ENCODE peak calls at places on chromosomes 4 and X, in eight cellular contexts. B, M, C, F, Y, G, A and H are unnamed samples.

GRCh38 chr4:131091896-131092295 is 1995.9 kb downstream of the C4orf33 start:
- DNase-seq in B (no peak), G (peak; percentile 64), Y (no peak), A (peak; percentile 51), F (no peak), C (peak; percentile 45), M (no peak), H (peak; percentile 40)

GRCh38 chrX:86724277-86724676 is 576.0 kb downstream of the DACH2 start:
- DNase-seq in M (no peak), A (no peak), G (no peak), Y (no peak), B (no peak), C (no peak), F (no peak), H (no peak)

GRCh38 chr4:139840773-139841172 is 175.2 kb downstream of the MGST2 start:
- DNase-seq in Y (no peak), C (no peak), M (no peak), G (no peak), B (no peak), F (no peak), A (no peak), H (no peak)

GRCh38 chrX:154804564-154804956 is 725 bp downstream of the MPP1 start:
- DNase-seq in Y (no peak), M (no peak), F (no peak), G (no peak), C (no peak), B (no peak), A (no peak), H (no peak)

GRCh38 chr4:181078236-181078635 is 1165.0 kb upstream of the TENM3 start:
- DNase-seq in M (no peak), C (no peak), Y (no peak), A (no peak), F (no peak), G (no peak), B (no peak), H (peak; percentile 12)

GRCh38 chrX:152941328-152942111 is 43.7 kb downstream of the ZNF185 start:
- DNase-seq in Y (peak; percentile 89), F (peak; percentile 77), G (peak; percentile 92), M (peak; percentile 91), C (peak; percentile 94), A (peak; percentile 94), B (peak; percentile 92), H (peak; percentile 89)

GRCh38 chrX:115367455-115367854 is 77.9 kb downstream of the LUZP4 start:
- DNase-seq in C (no peak), Y (no peak), G (peak; percentile 80), F (no peak), A (peak; percentile 32), B (no peak), M (no peak), H (peak; percentile 39)

GRCh38 chr4:110411599-110412011 is 64.3 kb upstream of the ENPEP start:
- DNase-seq in G (no peak), A (no peak), M (no peak), Y (no peak), B (peak; percentile 24), F (no peak), C (no peak), H (no peak)

GRCh38 chr4:98657531-98658286 is 702 bp downstream of the TSPAN5 start:
- DNase-seq in F (no peak), G (peak; percentile 75), A (peak; percentile 72), Y (peak; percentile 41), B (peak; percentile 23), M (peak; percentile 85), C (peak; percentile 48), H (peak; percentile 69)

GRCh38 chr4:31458813-31459212 is 738.6 kb downstream of the PCDH7 start:
- DNase-seq in Y (no peak), A (peak; percentile 1), C (no peak), M (no peak), F (no peak), B (no peak), G (peak; percentile 66), H (peak; percentile 69)

GRCh38 chr4:519203-519651 is 20.2 kb downstream of the PIGG start:
- DNase-seq in F (no peak), Y (no peak), C (no peak), G (no peak), B (no peak), M (no peak), A (no peak), H (no peak)

GRCh38 chrX:115948018-115948923 is 222.3 kb upstream of the AGTR2 start:
- DNase-seq in A (no peak), B (peak; percentile 34), F (no peak), M (no peak), C (no peak), Y (no peak), G (no peak), H (no peak)

GRCh38 chrX:53681661-53682060 is 4.9 kb downstream of the HUWE1 start:
- DNase-seq in B (no peak), C (no peak), Y (no peak), G (peak; percentile 12), F (no peak), A (peak; percentile 18), M (no peak), H (peak; percentile 43)

GRCh38 chrX:12901486-12901885 is 4.9 kb upstream of the TLR8 start:
- DNase-seq in C (peak; percentile 61), B (peak; percentile 74), F (peak; percentile 7), G (peak; percentile 32), A (peak; percentile 63), M (peak; percentile 69), Y (peak; percentile 32), H (peak; percentile 53)

GRCh38 chrX:19829817-19830216 is 57.6 kb downstream of the SH3KBP1 start:
- DNase-seq in B (no peak), C (no peak), M (no peak), F (no peak), G (no peak), A (no peak), Y (no peak), H (no peak)

DNA sequence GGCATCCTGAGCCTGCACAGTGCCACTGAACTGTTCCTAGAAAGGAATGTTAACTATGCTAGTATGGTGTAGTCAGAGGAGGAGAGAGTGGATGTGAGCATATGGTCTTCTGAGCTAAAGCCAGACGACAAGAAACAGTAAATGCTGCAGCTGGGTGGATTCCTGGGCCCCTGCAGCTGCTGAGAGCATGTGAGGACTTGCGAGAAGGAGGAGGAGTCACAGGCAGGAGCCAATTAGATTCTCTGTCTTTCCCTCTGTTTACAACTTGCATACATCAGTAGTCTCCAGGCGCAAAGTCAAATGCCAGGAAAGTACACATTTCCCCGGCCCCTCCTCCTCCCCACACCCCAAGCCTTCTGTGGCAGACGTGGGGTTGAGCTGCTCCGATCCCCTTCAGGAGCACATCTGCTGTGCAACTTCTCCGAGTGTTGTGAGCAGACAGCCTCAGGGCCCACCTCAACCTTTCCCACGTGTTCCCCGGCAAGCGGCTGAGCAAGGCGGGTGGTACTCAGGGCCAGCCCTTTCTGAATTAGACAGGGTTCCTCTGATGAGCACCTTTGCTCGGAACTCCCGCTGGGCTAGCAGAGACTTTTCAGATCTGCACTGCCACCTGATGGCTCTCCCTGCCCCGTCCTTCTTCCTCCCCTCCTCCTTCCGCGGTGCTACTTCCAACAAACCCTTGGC is 108.7 kb upstream of the ATP6AP2 start:
- DNase-seq in F (peak; percentile 76), B (peak; percentile 37), Y (peak; percentile 37), C (peak; percentile 10), A (peak; percentile 86), M (peak; percentile 37), G (peak; percentile 71), H (peak; percentile 60)
- TF ChIP-seq CTCF in F (no peak), B (no peak), Y (peak; percentile 8), C (no peak), A (no peak), M (no peak), G (no peak), H (no peak)

GRCh38 chr4:83216856-83217683 is 67.5 kb downstream of the COQ2 start:
- DNase-seq in C (no peak), B (no peak), F (no peak), A (no peak), Y (no peak), G (no peak), M (no peak), H (no peak)

GRCh38 chr4:83221897-83222441 is 62.6 kb downstream of the COQ2 start:
- DNase-seq in Y (no peak), B (no peak), F (no peak), G (no peak), C (no peak), A (no peak), M (no peak), H (no peak)

GRCh38 chr4:83219344-83219990 is 65.1 kb downstream of the COQ2 start:
- DNase-seq in Y (no peak), G (no peak), B (peak; percentile 56), F (no peak), A (no peak), C (no peak), M (peak; percentile 43), H (peak; percentile 14)

GRCh38 chr4:83217721-83218522 is 66.7 kb downstream of the COQ2 start:
- DNase-seq in M (no peak), C (no peak), Y (no peak), F (no peak), G (no peak), B (peak; percentile 47), A (no peak), H (no peak)

GRCh38 chr4:83219991-83220360 is 64.6 kb downstream of the COQ2 start:
- DNase-seq in A (no peak), M (no peak), G (no peak), B (no peak), Y (no peak), F (no peak), C (no peak), H (no peak)
- H3K4me3 ChIP-seq in A (no peak overlapping the region), M (no peak overlapping the region), G (no peak overlapping the region), B (no peak overlapping the region), Y (no peak overlapping the region), F (no peak overlapping the region), C (no peak overlapping the region), H (no peak overlapping the region)

GRCh38 chr4:10161146-10161545 is 44.5 kb upstream of the WDR1 start:
- DNase-seq in A (peak; percentile 38), C (no peak), B (no peak), M (no peak), F (no peak), Y (no peak), G (no peak), H (peak; percentile 55)

GRCh38 chr4:10161840-10162239 is 45.2 kb upstream of the WDR1 start:
- DNase-seq in C (no peak), F (no peak), B (no peak), G (no peak), A (no peak), Y (no peak), M (no peak), H (no peak)

GRCh38 chr4:10159671-10160070 is 43.1 kb upstream of the WDR1 start:
- DNase-seq in Y (no peak), M (no peak), A (no peak), C (no peak), F (no peak), B (no peak), G (no peak), H (no peak)

GRCh38 chr4:10158355-10158942 is 41.9 kb upstream of the WDR1 start:
- DNase-seq in A (peak; percentile 74), M (no peak), F (peak; percentile 10), C (no peak), Y (no peak), B (no peak), G (no peak), H (peak; percentile 28)

GRCh38 chr4:10160280-10160856 is 43.8 kb upstream of the WDR1 start:
- DNase-seq in C (peak; percentile 13), B (no peak), A (peak; percentile 69), Y (no peak), G (no peak), M (no peak), F (no peak), H (peak; percentile 72)
- TF ChIP-seq CTCF in C (no peak), B (peak; percentile 32), A (peak; percentile 42), Y (no peak), G (peak; percentile 6), M (no peak), F (no peak), H (peak; percentile 46)

GRCh38 chr4:2799971-2800690 is 7.2 kb downstream of the SH3BP2 start:
- DNase-seq in A (no peak), G (no peak), F (no peak), B (peak; percentile 9), C (no peak), M (no peak), Y (peak; percentile 17), H (no peak)
- H3K4me3 ChIP-seq in A (no peak overlapping the region), G (no peak overlapping the region), F (no peak overlapping the region), B (no peak overlapping the region), C (no peak overlapping the region), M (no peak overlapping the region), Y (no peak overlapping the region), H (no peak overlapping the region)